ENCODE peak calls at places on chromosomes 13 and 19, in five cellular contexts. J is CD8-positive, alpha-beta memory T cell; Z is body of pancreas; O is CD8-positive, alpha-beta T cell; E is lung. U is an unnamed sample.

GRCh38 chr19:6516018-6516658 is 14.0 kb upstream of the TUBB4A start:
- DNase-seq in O (peak; percentile 51), E (peak; percentile 97), J (peak; percentile 56), Z (peak; percentile 99), U (peak; percentile 89)

GRCh38 chr19:19582471-19582870 is 36.0 kb downstream of the PBX4 start:
- DNase-seq in Z (no peak), O (no peak), E (no peak), J (no peak), U (no peak)

GRCh38 chr13:27770809-27771208 is 21.5 kb upstream of the GSX1 start:
- DNase-seq in E (no peak), Z (peak; percentile 60), O (no peak), J (no peak), U (no peak)

GRCh38 chr19:827710-828321 is at the start of gene AZU1:
- DNase-seq in O (no peak), E (no peak), J (no peak), Z (peak; percentile 42), U (no peak)

GRCh38 chr13:95937700-95938320 is 115.4 kb downstream of the UGGT2 start:
- DNase-seq in O (no peak), J (no peak), Z (no peak), E (no peak), U (no peak)

GRCh38 chr19:48966541-48967345 is 1.6 kb downstream of the FTL start:
- DNase-seq in O (no peak), E (no peak), J (no peak), Z (no peak), U (no peak)

GRCh38 chr19:4609878-4610511 is 29.3 kb upstream of the TNFAIP8L1 start:
- DNase-seq in E (no peak), J (no peak), Z (peak; percentile 33), O (no peak), U (no peak)

GRCh38 chr19:5255602-5256231 is 84.9 kb downstream of the PTPRS start:
- DNase-seq in Z (no peak), O (no peak), E (no peak), J (no peak), U (no peak)

GRCh38 chr13:33285420-33286124 is at the start of gene STARD13:
- DNase-seq in O (no peak), J (no peak), Z (peak; percentile 94), E (peak; percentile 95), U (peak; percentile 99)

GRCh38 chr13:36713842-36714241 is 40.0 kb downstream of the SERTM1 start:
- DNase-seq in E (no peak), O (no peak), J (no peak), Z (no peak), U (no peak)

GRCh38 chr19:2575734-2576481 is 100.0 kb downstream of the GADD45B start:
- DNase-seq in E (no peak), J (no peak), Z (peak; percentile 56), O (no peak), U (peak; percentile 96)

GRCh38 chr13:51426982-51427381 is 25.9 kb downstream of the INTS6 start:
- DNase-seq in J (no peak), Z (no peak), E (no peak), O (no peak), U (no peak)

GRCh38 chr13:26202365-26202972 is 19.6 kb downstream of the RNF6 start:
- DNase-seq in Z (no peak), E (no peak), O (no peak), J (no peak), U (no peak)

GRCh38 chr13:26488236-26489028 is 69.1 kb upstream of the WASF3 start:
- DNase-seq in O (no peak), Z (no peak), E (no peak), J (no peak), U (no peak)

GRCh38 chr19:52638601-52639000 is 446 bp upstream of the ZNF83 start:
- DNase-seq in Z (no peak), J (no peak), O (no peak), E (no peak), U (peak; percentile 59)

GRCh38 chr19:611506-611869 is 21.8 kb downstream of the HCN2 start:
- DNase-seq in O (peak; percentile 25), Z (no peak), E (no peak), J (peak; percentile 48), U (no peak)

GRCh38 chr19:38975861-38976271 is 324 bp upstream of the FBXO17 start:
- DNase-seq in O (no peak), J (no peak), Z (peak; percentile 35), E (no peak), U (no peak)

GRCh38 chr19:29128203-29128602 is 84.7 kb downstream of the UQCRFS1 start:
- DNase-seq in E (no peak), O (no peak), Z (no peak), J (no peak), U (no peak)

GRCh38 chr19:41263042-41263849 is 926 bp upstream of the HNRNPUL1 start:
- DNase-seq in J (peak; percentile 97), E (peak; percentile 58), Z (peak; percentile 75), O (peak; percentile 78), U (peak; percentile 83)

GRCh38 chr19:1844536-1845515 is 3.5 kb downstream of the REXO1 start:
- DNase-seq in Z (no peak), J (no peak), O (no peak), E (no peak), U (no peak)

GRCh38 chr19:13014101-13014920 is 19.0 kb downstream of the NFIX start:
- DNase-seq in E (no peak), O (no peak), J (no peak), Z (no peak), U (no peak)

GRCh38 chr19:1085676-1086442 is 9.3 kb downstream of the POLR2E start:
- DNase-seq in J (no peak), O (no peak), E (no peak), Z (no peak), U (no peak)

GRCh38 chr13:93002071-93002470 is 224.5 kb upstream of the GPC6 start:
- DNase-seq in Z (no peak), E (no peak), O (no peak), J (no peak), U (no peak)

GRCh38 chr19:23392706-23393105 is 2.6 kb downstream of the ZNF91 start:
- DNase-seq in Z (no peak), E (no peak), J (no peak), O (no peak), U (no peak)

GRCh38 chr13:50200562-50200961 is 185.3 kb downstream of the KCNRG start:
- DNase-seq in E (no peak), O (no peak), J (no peak), Z (no peak), U (no peak)

GRCh38 chr13:57633141-57633949 is 1.8 kb downstream of the PCDH17 start:
- DNase-seq in E (peak; percentile 41), J (no peak), Z (peak; percentile 62), O (no peak), U (peak; percentile 71)

GRCh38 chr19:2270157-2270571 is 11.8 kb downstream of the PEAK3 start:
- DNase-seq in Z (peak; percentile 69), E (peak; percentile 69), J (peak; percentile 28), O (no peak), U (no peak)

GRCh38 chr19:49114630-49115363 is 627 bp downstream of the LIN7B start:
- DNase-seq in Z (peak; percentile 74), O (peak; percentile 19), E (peak; percentile 64), J (peak; percentile 26), U (peak; percentile 74)

GRCh38 chr13:43009506-43009905 is 13.9 kb upstream of the DNAJC15 start:
- DNase-seq in E (no peak), Z (no peak), J (no peak), O (no peak), U (no peak)

GRCh38 chr13:48235100-48235813 is 2.3 kb downstream of the ITM2B start:
- DNase-seq in Z (peak; percentile 57), J (no peak), O (no peak), E (no peak), U (no peak)

GRCh38 chr13:28623782-28624706 is 34.9 kb upstream of the POMP start:
- DNase-seq in O (no peak), J (no peak), Z (no peak), E (no peak), U (no peak)

GRCh38 chr19:41531438-41532311 is 44.3 kb upstream of the CEACAM21 start:
- DNase-seq in Z (peak; percentile 82), E (peak; percentile 88), J (peak; percentile 77), O (peak; percentile 56), U (peak; percentile 89)

GRCh38 chr19:32652893-32653625 is 21.9 kb downstream of the ANKRD27 start:
- DNase-seq in E (peak; percentile 74), Z (peak; percentile 81), J (no peak), O (no peak), U (peak; percentile 68)

GRCh38 chr19:12665646-12666304 is 767 bp downstream of the MAN2B1 start:
- DNase-seq in O (no peak), Z (no peak), J (no peak), E (no peak), U (no peak)

GRCh38 chr13:39602614-39603366 is at the start of gene LHFPL6:
- DNase-seq in J (no peak), O (no peak), E (peak; percentile 78), Z (peak; percentile 74), U (peak; percentile 83)

GRCh38 chr19:35039881-35040456 is 1.6 kb upstream of the HPN start:
- DNase-seq in Z (no peak), J (no peak), E (no peak), O (no peak), U (no peak)

GRCh38 chr19:35038623-35039512 is 2.7 kb upstream of the HPN start:
- DNase-seq in E (no peak), J (no peak), O (no peak), Z (no peak), U (no peak)

GRCh38 chr19:35040826-35041547 is 534 bp upstream of the HPN start:
- DNase-seq in O (no peak), E (peak; percentile 87), Z (peak; percentile 97), J (no peak), U (peak; percentile 94)

GRCh38 chr19:35040474-35040825 is 1.1 kb upstream of the HPN start:
- DNase-seq in O (no peak), E (no peak), Z (no peak), J (no peak), U (no peak)

GRCh38 chr19:35037716-35038622 is 3.6 kb upstream of the HPN start:
- DNase-seq in J (no peak), O (no peak), E (no peak), Z (peak; percentile 43), U (no peak)
- H3K4me1 ChIP-seq in J (peaks cover 23% of the 10 kb centered on the region), O (peaks cover 22% of the 10 kb centered on the region), E (peaks cover 12% of the 10 kb centered on the region), Z (peaks cover 30% of the 10 kb centered on the region), U (peaks cover 60% of the 10 kb centered on the region)

GRCh38 chr13:35475131-35475959 is 1.1 kb downstream of the MAB21L1 start:
- DNase-seq in J (no peak), O (no peak), Z (no peak), E (no peak), U (no peak)
- H3K4me3 ChIP-seq in J (peak overlapping the region; percentile 35), O (peak overlapping the region; percentile 32), Z (no peak overlapping the region), E (peak overlapping the region; percentile 21), U (peak overlapping the region; percentile 35)

DNA sequence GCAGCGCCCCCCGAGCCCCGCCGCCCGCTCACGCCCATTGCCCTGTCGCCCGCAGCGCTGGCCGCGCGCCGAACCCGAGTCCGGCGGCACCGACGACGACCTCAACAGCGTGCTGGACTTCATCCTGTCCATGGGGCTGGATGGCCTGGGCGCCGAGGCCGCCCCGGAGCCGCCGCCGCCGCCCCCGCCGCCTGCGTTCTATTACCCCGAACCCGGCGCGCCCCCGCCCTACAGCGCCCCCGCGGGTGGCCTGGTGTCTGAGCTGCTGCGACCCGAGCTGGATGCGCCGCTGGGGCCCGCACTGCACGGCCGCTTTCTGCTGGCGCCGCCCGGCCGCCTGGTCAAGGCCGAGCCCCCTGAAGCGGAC is 518 bp downstream of the KLF2 start:
- DNase-seq in O (no peak), Z (no peak), E (peak; percentile 55), J (no peak), U (no peak)
- H3K4me1 ChIP-seq in O (peaks cover 36% of the 10 kb centered on the region), Z (peaks cover 18% of the 10 kb centered on the region), E (no peaks in the 10 kb centered on the region), J (peaks cover 38% of the 10 kb centered on the region), U (peaks cover 32% of the 10 kb centered on the region)

GRCh38 chr19:7670790-7671189 is 1.9 kb downstream of the RETN start:
- DNase-seq in Z (no peak), E (no peak), O (no peak), J (no peak), U (no peak)
- H3K4me3 ChIP-seq in Z (no peak overlapping the region), E (no peak overlapping the region), O (peak overlapping the region; percentile 30), J (no peak overlapping the region), U (no peak overlapping the region)

U was measured in right atrium auricular region.